ENCODE peak calls at places on chromosome 6, in six cellular contexts. One of them, this sample, is unnamed.

GRCh38 chr6:2523061-2523460 is 227.7 kb downstream of the MYLK4 start:
- DNase-seq in GM12878: no peak
- DNase-seq in GM12892: no peak
- DNase-seq in GM12891: no peak
- DNase-seq in K562: no peak
- DNase-seq in HepG2: no peak
- DNase-seq in this sample: no peak

GRCh38 chr6:142828030-142828429 is 116.9 kb downstream of the HIVEP2 start:
- DNase-seq in GM12878: no peak
- DNase-seq in GM12892: no peak
- DNase-seq in GM12891: no peak
- DNase-seq in K562: no peak
- DNase-seq in HepG2: no peak
- DNase-seq in this sample: no peak

GRCh38 chr6:43673444-43674063 is 14.0 kb downstream of the MRPS18A start:
- DNase-seq in GM12878: no peak
- DNase-seq in GM12892: no peak
- DNase-seq in GM12891: no peak
- DNase-seq in K562: no peak
- DNase-seq in HepG2: no peak
- DNase-seq in this sample: no peak

GRCh38 chr6:143286280-143286795 is 164.2 kb downstream of the ADAT2 start:
- DNase-seq in GM12878: no peak
- DNase-seq in GM12892: no peak
- DNase-seq in GM12891: no peak
- DNase-seq in K562: no peak
- DNase-seq in HepG2: no peak
- DNase-seq in this sample: no peak

GRCh38 chr6:36853325-36853724 is 14.1 kb upstream of the CPNE5 start:
- DNase-seq in GM12878: no peak
- DNase-seq in GM12892: no peak
- DNase-seq in GM12891: no peak
- DNase-seq in K562: no peak
- DNase-seq in HepG2: no peak
- DNase-seq in this sample: no peak

GRCh38 chr6:43931201-43931600 is 161.2 kb downstream of the VEGFA start:
- DNase-seq in GM12878: no peak
- DNase-seq in GM12892: no peak
- DNase-seq in GM12891: no peak
- DNase-seq in K562: no peak
- DNase-seq in HepG2: no peak
- DNase-seq in this sample: no peak

GRCh38 chr6:22302828-22303227 is 6.0 kb upstream of the PRL start:
- DNase-seq in GM12878: no peak
- DNase-seq in GM12892: no peak
- DNase-seq in GM12891: no peak
- DNase-seq in K562: no peak
- DNase-seq in HepG2: no peak
- DNase-seq in this sample: no peak

GRCh38 chr6:11625302-11625701 is 87.8 kb downstream of the TMEM170B start:
- DNase-seq in GM12878: no peak
- DNase-seq in GM12892: no peak
- DNase-seq in GM12891: no peak
- DNase-seq in K562: no peak
- DNase-seq in HepG2: no peak
- DNase-seq in this sample: no peak

GRCh38 chr6:139126255-139126654 is 8.6 kb upstream of the HECA start:
- DNase-seq in GM12878: no peak
- DNase-seq in GM12892: no peak
- DNase-seq in GM12891: no peak
- DNase-seq in K562: no peak
- DNase-seq in HepG2: no peak
- DNase-seq in this sample: no peak

GRCh38 chr6:70669133-70669532 is 1.4 kb downstream of the SMAP1 start:
- DNase-seq in GM12878: no peak
- DNase-seq in GM12892: no peak
- DNase-seq in GM12891: no peak
- DNase-seq in K562: no peak
- DNase-seq in HepG2: peak
- DNase-seq in this sample: no peak

GRCh38 chr6:113318553-113318952 is 538.6 kb upstream of the MARCKS start:
- DNase-seq in GM12878: no peak
- DNase-seq in GM12892: no peak
- DNase-seq in GM12891: no peak
- DNase-seq in K562: no peak
- DNase-seq in HepG2: no peak
- DNase-seq in this sample: no peak

GRCh38 chr6:119129968-119130484 is 51.6 kb upstream of the FAM184A start:
- DNase-seq in GM12878: no peak
- DNase-seq in GM12892: no peak
- DNase-seq in GM12891: no peak
- DNase-seq in K562: peak
- DNase-seq in HepG2: peak
- DNase-seq in this sample: peak

GRCh38 chr6:44224154-44224977 is 971 bp downstream of the SLC29A1 start:
- DNase-seq in GM12878: no peak
- DNase-seq in GM12892: no peak
- DNase-seq in GM12891: no peak
- DNase-seq in K562: peak
- DNase-seq in HepG2: no peak
- DNase-seq in this sample: peak

GRCh38 chr6:32995448-32995847 is 13.9 kb downstream of the HLA-DOA start:
- DNase-seq in GM12878: no peak
- DNase-seq in GM12892: no peak
- DNase-seq in GM12891: no peak
- DNase-seq in K562: no peak
- DNase-seq in HepG2: no peak
- DNase-seq in this sample: no peak

GRCh38 chr6:137155830-137156229 is 17.6 kb downstream of the IL22RA2 start:
- DNase-seq in GM12878: peak
- DNase-seq in GM12892: no peak
- DNase-seq in GM12891: no peak
- DNase-seq in K562: no peak
- DNase-seq in HepG2: no peak
- DNase-seq in this sample: no peak

GRCh38 chr6:44046516-44047178 is 80.6 kb downstream of the MRPL14 start:
- DNase-seq in GM12878: no peak
- DNase-seq in GM12892: no peak
- DNase-seq in GM12891: no peak
- DNase-seq in K562: no peak
- DNase-seq in HepG2: no peak
- DNase-seq in this sample: no peak

GRCh38 chr6:33607784-33608161 is 13.3 kb upstream of the ITPR3 start:
- DNase-seq in GM12878: no peak
- DNase-seq in GM12892: no peak
- DNase-seq in GM12891: no peak
- DNase-seq in K562: no peak
- DNase-seq in HepG2: peak
- DNase-seq in this sample: peak

GRCh38 chr6:20269147-20269546 is 56.9 kb upstream of the MBOAT1 start:
- DNase-seq in GM12878: no peak
- DNase-seq in GM12892: no peak
- DNase-seq in GM12891: no peak
- DNase-seq in K562: no peak
- DNase-seq in HepG2: no peak
- DNase-seq in this sample: no peak

GRCh38 chr6:137490506-137490905 is 3.7 kb downstream of the OLIG3 start:
- DNase-seq in GM12878: no peak
- DNase-seq in GM12892: no peak
- DNase-seq in GM12891: no peak
- DNase-seq in K562: no peak
- DNase-seq in HepG2: no peak
- DNase-seq in this sample: no peak

GRCh38 chr6:145214570-145214969 is 520.8 kb downstream of the EPM2A start:
- DNase-seq in GM12878: no peak
- DNase-seq in GM12892: no peak
- DNase-seq in GM12891: no peak
- DNase-seq in K562: no peak
- DNase-seq in HepG2: peak
- DNase-seq in this sample: peak

GRCh38 chr6:142014515-142014914 is 118.2 kb upstream of the GJE1 start:
- DNase-seq in GM12878: no peak
- DNase-seq in GM12892: no peak
- DNase-seq in GM12891: no peak
- DNase-seq in K562: no peak
- DNase-seq in HepG2: no peak
- DNase-seq in this sample: no peak

GRCh38 chr6:66851930-66852329 is 1144.9 kb upstream of the EYS start:
- DNase-seq in GM12878: no peak
- DNase-seq in GM12892: no peak
- DNase-seq in GM12891: no peak
- DNase-seq in K562: no peak
- DNase-seq in HepG2: no peak
- DNase-seq in this sample: no peak

GRCh38 chr6:7161845-7162244 is 54.1 kb downstream of the RREB1 start:
- DNase-seq in GM12878: no peak
- DNase-seq in GM12892: no peak
- DNase-seq in GM12891: no peak
- DNase-seq in K562: no peak
- DNase-seq in HepG2: no peak
- DNase-seq in this sample: no peak
- TF ChIP-seq TAF1 in GM12878: no peak
- TF ChIP-seq TAF1 in GM12892: no peak
- TF ChIP-seq TAF1 in GM12891: no peak
- TF ChIP-seq TAF1 in K562: no peak
- TF ChIP-seq TAF1 in HepG2: no peak
- TF ChIP-seq TAF1 in this sample: no peak

DNA sequence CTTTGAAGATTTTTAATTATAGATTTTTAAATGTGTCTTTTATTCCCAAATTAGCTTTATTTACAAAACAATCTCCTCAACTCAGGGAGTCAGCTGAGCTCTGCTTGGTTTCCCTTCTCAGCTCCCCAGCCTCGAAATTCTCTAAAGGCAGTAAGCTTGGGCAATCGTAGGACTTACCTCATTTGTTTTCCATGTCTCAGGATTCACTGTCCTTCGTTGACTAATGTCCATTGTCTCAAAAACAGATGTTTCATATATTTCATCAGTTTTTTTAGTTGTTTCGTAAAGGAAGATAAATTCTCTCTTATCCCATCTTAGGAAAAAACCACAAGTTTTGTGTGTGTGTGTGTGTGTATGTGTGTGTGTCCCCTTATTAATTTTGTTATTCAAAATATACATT is 102.2 kb upstream of the ADGRF1 start:
- DNase-seq in GM12878: no peak
- DNase-seq in GM12892: no peak
- DNase-seq in GM12891: no peak
- DNase-seq in K562: no peak
- DNase-seq in HepG2: no peak
- DNase-seq in this sample: no peak
- TF ChIP-seq TAF1 in GM12878: no peak
- TF ChIP-seq TAF1 in GM12892: no peak
- TF ChIP-seq TAF1 in GM12891: no peak
- TF ChIP-seq TAF1 in K562: no peak
- TF ChIP-seq TAF1 in HepG2: no peak
- TF ChIP-seq TAF1 in this sample: no peak

GRCh38 chr6:131931063-131931745 is 20.0 kb downstream of the CCN2 start:
- DNase-seq in GM12878: no peak
- DNase-seq in GM12892: no peak
- DNase-seq in GM12891: no peak
- DNase-seq in K562: no peak
- DNase-seq in HepG2: no peak
- DNase-seq in this sample: no peak
- TF ChIP-seq TAF1 in GM12878: no peak
- TF ChIP-seq TAF1 in GM12892: no peak
- TF ChIP-seq TAF1 in GM12891: no peak
- TF ChIP-seq TAF1 in K562: no peak
- TF ChIP-seq TAF1 in HepG2: no peak
- TF ChIP-seq TAF1 in this sample: no peak

GRCh38 chr6:158628542-158628941 is 16.0 kb downstream of the DYNLT1 start:
- DNase-seq in GM12878: no peak
- DNase-seq in GM12892: no peak
- DNase-seq in GM12891: no peak
- DNase-seq in K562: no peak
- DNase-seq in HepG2: no peak
- DNase-seq in this sample: no peak

GRCh38 chr6:158627940-158628211 is 16.7 kb downstream of the DYNLT1 start:
- DNase-seq in GM12878: no peak
- DNase-seq in GM12892: no peak
- DNase-seq in GM12891: no peak
- DNase-seq in K562: no peak
- DNase-seq in HepG2: no peak
- DNase-seq in this sample: no peak

GRCh38 chr6:158627168-158627939 is 17.2 kb downstream of the DYNLT1 start:
- DNase-seq in GM12878: no peak
- DNase-seq in GM12892: no peak
- DNase-seq in GM12891: no peak
- DNase-seq in K562: no peak
- DNase-seq in HepG2: no peak
- DNase-seq in this sample: no peak

GRCh38 chr6:158630944-158631616 is 13.5 kb downstream of the DYNLT1 start:
- DNase-seq in GM12878: no peak
- DNase-seq in GM12892: no peak
- DNase-seq in GM12891: no peak
- DNase-seq in K562: no peak
- DNase-seq in HepG2: no peak
- DNase-seq in this sample: no peak

DNA sequence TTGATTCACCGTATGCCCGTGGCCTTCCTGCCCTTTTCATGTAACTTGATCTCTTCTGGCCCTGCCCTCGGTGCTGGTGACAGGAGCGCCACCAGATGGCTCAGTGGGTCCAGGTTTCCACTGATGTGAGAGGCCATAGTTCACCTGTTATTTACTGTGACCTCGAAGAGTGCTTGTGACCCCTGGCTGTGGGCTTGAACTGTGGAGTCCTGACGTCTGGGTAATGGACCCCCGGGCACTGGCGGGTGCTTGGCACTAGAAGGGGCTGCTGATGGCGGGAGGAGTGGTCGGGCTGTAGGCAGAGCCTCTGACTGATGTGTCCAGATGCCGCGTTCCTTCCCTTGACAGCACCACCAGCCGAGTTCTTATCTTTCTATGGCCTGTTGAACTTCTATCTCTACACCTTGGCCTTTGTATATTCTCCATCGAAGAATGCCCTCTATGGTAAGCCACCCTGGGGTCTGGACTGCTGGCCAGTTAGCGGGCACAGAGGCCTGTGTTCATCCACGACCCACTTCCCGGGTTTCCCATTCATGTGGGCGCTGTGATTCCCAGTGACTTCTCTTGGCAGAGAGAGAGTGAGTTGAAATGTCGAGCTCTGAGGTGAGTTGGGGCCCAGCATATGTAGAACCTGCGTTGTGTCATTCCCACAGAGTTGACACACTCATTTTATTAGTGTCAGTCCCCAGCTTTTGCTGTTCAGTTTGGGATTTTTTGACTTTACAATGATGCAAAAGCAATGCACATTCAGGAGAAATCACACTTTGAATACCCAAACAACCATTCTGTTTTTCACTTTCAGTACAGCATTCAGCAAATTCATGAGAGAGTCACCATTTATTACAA is 14.9 kb downstream of the DYNLT1 start:
- DNase-seq in GM12878: no peak
- DNase-seq in GM12892: no peak
- DNase-seq in GM12891: no peak
- DNase-seq in K562: no peak
- DNase-seq in HepG2: peak
- DNase-seq in this sample: no peak
- TF ChIP-seq TAF1 in GM12878: no peak
- TF ChIP-seq TAF1 in GM12892: no peak
- TF ChIP-seq TAF1 in GM12891: no peak
- TF ChIP-seq TAF1 in K562: no peak
- TF ChIP-seq TAF1 in HepG2: no peak
- TF ChIP-seq TAF1 in this sample: no peak

GRCh38 chr6:147826698-147827097 is 318.2 kb downstream of the SAMD5 start:
- DNase-seq in GM12878: no peak
- DNase-seq in GM12892: no peak
- DNase-seq in GM12891: no peak
- DNase-seq in K562: no peak
- DNase-seq in HepG2: no peak
- DNase-seq in this sample: no peak
- TF ChIP-seq TAF1 in GM12878: no peak
- TF ChIP-seq TAF1 in GM12892: no peak
- TF ChIP-seq TAF1 in GM12891: no peak
- TF ChIP-seq TAF1 in K562: no peak
- TF ChIP-seq TAF1 in HepG2: no peak
- TF ChIP-seq TAF1 in this sample: no peak